ENCODE peak calls at places on chromosomes 12 and 14, in four cellular contexts. One of them, this sample, is unnamed. For H3K27me3, the result is how much of the 10 kb centered on the place peaks cover.

GRCh38 chr12:117552971-117553370 is 191.5 kb upstream of the NOS1 start:
- DNase-seq in adrenal gland: peak
- DNase-seq in heart left ventricle: no peak
- DNase-seq in IMR-90: no peak
- DNase-seq in this sample: peak

GRCh38 chr12:102990419-102990818 is 32.9 kb downstream of the ASCL1 start:
- DNase-seq in adrenal gland: no peak
- DNase-seq in heart left ventricle: no peak
- DNase-seq in IMR-90: no peak
- DNase-seq in this sample: no peak

GRCh38 chr14:37600880-37601741 is 5.7 kb downstream of the TTC6 start:
- DNase-seq in adrenal gland: no peak
- DNase-seq in heart left ventricle: no peak
- DNase-seq in IMR-90: no peak
- DNase-seq in this sample: no peak

GRCh38 chr12:125069616-125070015 is 4.4 kb downstream of the AACS start:
- DNase-seq in adrenal gland: no peak
- DNase-seq in heart left ventricle: peak
- DNase-seq in IMR-90: no peak
- DNase-seq in this sample: no peak

GRCh38 chr12:78866518-78866917 is 1.9 kb downstream of the SYT1 start:
- DNase-seq in adrenal gland: no peak
- DNase-seq in heart left ventricle: no peak
- DNase-seq in IMR-90: no peak
- DNase-seq in this sample: no peak

GRCh38 chr14:37992489-37992888 is 215.2 kb upstream of the SSTR1 start:
- DNase-seq in adrenal gland: no peak
- DNase-seq in heart left ventricle: no peak
- DNase-seq in IMR-90: no peak
- DNase-seq in this sample: no peak

GRCh38 chr14:81625343-81625742 is 91.7 kb upstream of the SEL1L start:
- DNase-seq in adrenal gland: no peak
- DNase-seq in heart left ventricle: no peak
- DNase-seq in IMR-90: no peak
- DNase-seq in this sample: no peak

GRCh38 chr12:10873374-10873773 is 10.7 kb downstream of the PRH1 start:
- DNase-seq in adrenal gland: peak
- DNase-seq in heart left ventricle: no peak
- DNase-seq in IMR-90: peak
- DNase-seq in this sample: no peak

GRCh38 chr12:49233842-49234526 is 30.9 kb upstream of the TUBA1C start:
- DNase-seq in adrenal gland: no peak
- DNase-seq in heart left ventricle: peak
- DNase-seq in IMR-90: no peak
- DNase-seq in this sample: peak

GRCh38 chr12:88401153-88401552 is 179.1 kb downstream of the KITLG start:
- DNase-seq in adrenal gland: no peak
- DNase-seq in heart left ventricle: no peak
- DNase-seq in IMR-90: peak
- DNase-seq in this sample: no peak

GRCh38 chr12:66251049-66251448 is 51.2 kb upstream of the HELB start:
- DNase-seq in adrenal gland: no peak
- DNase-seq in heart left ventricle: no peak
- DNase-seq in IMR-90: no peak
- DNase-seq in this sample: no peak

GRCh38 chr14:77301103-77301502 is 19.6 kb downstream of the POMT2 start:
- DNase-seq in adrenal gland: peak
- DNase-seq in heart left ventricle: peak
- DNase-seq in IMR-90: peak
- DNase-seq in this sample: peak

GRCh38 chr12:70824511-70824910 is 96.0 kb downstream of the PTPRR start:
- DNase-seq in adrenal gland: no peak
- DNase-seq in heart left ventricle: no peak
- DNase-seq in IMR-90: no peak
- DNase-seq in this sample: no peak

GRCh38 chr14:89669209-89669608 is 252.2 kb upstream of the FOXN3 start:
- DNase-seq in adrenal gland: peak
- DNase-seq in heart left ventricle: peak
- DNase-seq in IMR-90: no peak
- DNase-seq in this sample: no peak

GRCh38 chr12:89544027-89544426 is 18.2 kb upstream of the POC1B start:
- DNase-seq in adrenal gland: no peak
- DNase-seq in heart left ventricle: no peak
- DNase-seq in IMR-90: no peak
- DNase-seq in this sample: no peak

GRCh38 chr12:84701966-84702365 is 210.6 kb downstream of the SLC6A15 start:
- DNase-seq in adrenal gland: no peak
- DNase-seq in heart left ventricle: no peak
- DNase-seq in IMR-90: peak
- DNase-seq in this sample: no peak

GRCh38 chr12:1826867-1827705 is 6.7 kb downstream of the LRTM2 start:
- DNase-seq in adrenal gland: no peak
- DNase-seq in heart left ventricle: peak
- DNase-seq in IMR-90: no peak
- DNase-seq in this sample: no peak

GRCh38 chr12:56346663-56347062 is 8.0 kb downstream of the IL23A start:
- DNase-seq in adrenal gland: no peak
- DNase-seq in heart left ventricle: no peak
- DNase-seq in IMR-90: no peak
- DNase-seq in this sample: no peak
- TF ChIP-seq POLR2A in adrenal gland: no peak
- TF ChIP-seq POLR2A in heart left ventricle: no peak
- TF ChIP-seq POLR2A in IMR-90: no peak
- TF ChIP-seq POLR2A in this sample: no peak

GRCh38 chr14:68373124-68373646 is 419.7 kb downstream of the ZFP36L1 start:
- DNase-seq in adrenal gland: no peak
- DNase-seq in heart left ventricle: no peak
- DNase-seq in IMR-90: no peak
- DNase-seq in this sample: no peak
- TF ChIP-seq CTCF in adrenal gland: no peak
- TF ChIP-seq CTCF in heart left ventricle: no peak
- TF ChIP-seq CTCF in IMR-90: no peak
- TF ChIP-seq CTCF in this sample: no peak

GRCh38 chr14:102616318-102616717 is 23.9 kb downstream of the RCOR1 start:
- DNase-seq in adrenal gland: peak
- DNase-seq in heart left ventricle: no peak
- DNase-seq in IMR-90: no peak
- DNase-seq in this sample: no peak
- H3K27me3 ChIP-seq in adrenal gland: under half
- H3K27me3 ChIP-seq in heart left ventricle: under half
- H3K27me3 ChIP-seq in IMR-90: under half
- H3K27me3 ChIP-seq in this sample: under half

GRCh38 chr14:92513204-92513965 is at the start of gene RIN3:
- DNase-seq in adrenal gland: peak
- DNase-seq in heart left ventricle: peak
- DNase-seq in IMR-90: peak
- DNase-seq in this sample: peak
- TF ChIP-seq POLR2A in adrenal gland: peak
- TF ChIP-seq POLR2A in heart left ventricle: no peak
- TF ChIP-seq POLR2A in IMR-90: peak
- TF ChIP-seq POLR2A in this sample: no peak